ENCODE peak calls at places on chromosome 3, in six cellular contexts. One of them, this sample, is unnamed.

GRCh38 chr3:43004282-43004681 is 25.2 kb downstream of the GASK1A start:
- DNase-seq in transverse colon: no peak
- DNase-seq in pancreas: no peak
- DNase-seq in uterus: no peak
- DNase-seq in neural progenitor cell: no peak
- DNase-seq in lower lobe of right lung: no peak
- DNase-seq in this sample: no peak

GRCh38 chr3:60742606-60743145 is 508.6 kb downstream of the FHIT start:
- DNase-seq in pancreas: no peak
- DNase-seq in lower lobe of right lung: no peak
- DNase-seq in uterus: no peak
- DNase-seq in transverse colon: no peak
- DNase-seq in neural progenitor cell: peak
- DNase-seq in this sample: no peak

GRCh38 chr3:9448643-9449042 is 51.2 kb downstream of the SETD5 start:
- DNase-seq in pancreas: no peak
- DNase-seq in uterus: no peak
- DNase-seq in lower lobe of right lung: no peak
- DNase-seq in neural progenitor cell: no peak
- DNase-seq in transverse colon: no peak
- DNase-seq in this sample: no peak

GRCh38 chr3:11626084-11626463 is 17.6 kb downstream of the VGLL4 start:
- DNase-seq in uterus: no peak
- DNase-seq in lower lobe of right lung: no peak
- DNase-seq in neural progenitor cell: no peak
- DNase-seq in pancreas: no peak
- DNase-seq in transverse colon: no peak
- DNase-seq in this sample: no peak

GRCh38 chr3:139127101-139127500 is 82.4 kb upstream of the PRR23C start:
- DNase-seq in lower lobe of right lung: no peak
- DNase-seq in uterus: no peak
- DNase-seq in pancreas: no peak
- DNase-seq in neural progenitor cell: no peak
- DNase-seq in transverse colon: no peak
- DNase-seq in this sample: no peak

GRCh38 chr3:13236774-13237173 is 163.5 kb upstream of the IQSEC1 start:
- DNase-seq in pancreas: no peak
- DNase-seq in lower lobe of right lung: no peak
- DNase-seq in uterus: no peak
- DNase-seq in transverse colon: no peak
- DNase-seq in neural progenitor cell: no peak
- DNase-seq in this sample: no peak

GRCh38 chr3:51960386-51960785 is 5.2 kb downstream of the GPR62 start:
- DNase-seq in neural progenitor cell: no peak
- DNase-seq in uterus: no peak
- DNase-seq in lower lobe of right lung: no peak
- DNase-seq in transverse colon: no peak
- DNase-seq in pancreas: peak
- DNase-seq in this sample: no peak

GRCh38 chr3:150293401-150294001 is 114.6 kb upstream of the TSC22D2 start:
- DNase-seq in lower lobe of right lung: no peak
- DNase-seq in neural progenitor cell: no peak
- DNase-seq in uterus: no peak
- DNase-seq in pancreas: no peak
- DNase-seq in transverse colon: no peak
- DNase-seq in this sample: no peak

GRCh38 chr3:45760878-45761711 is 35.2 kb downstream of the SLC6A20 start:
- DNase-seq in uterus: peak
- DNase-seq in pancreas: no peak
- DNase-seq in lower lobe of right lung: no peak
- DNase-seq in neural progenitor cell: peak
- DNase-seq in transverse colon: peak
- DNase-seq in this sample: no peak

DNA sequence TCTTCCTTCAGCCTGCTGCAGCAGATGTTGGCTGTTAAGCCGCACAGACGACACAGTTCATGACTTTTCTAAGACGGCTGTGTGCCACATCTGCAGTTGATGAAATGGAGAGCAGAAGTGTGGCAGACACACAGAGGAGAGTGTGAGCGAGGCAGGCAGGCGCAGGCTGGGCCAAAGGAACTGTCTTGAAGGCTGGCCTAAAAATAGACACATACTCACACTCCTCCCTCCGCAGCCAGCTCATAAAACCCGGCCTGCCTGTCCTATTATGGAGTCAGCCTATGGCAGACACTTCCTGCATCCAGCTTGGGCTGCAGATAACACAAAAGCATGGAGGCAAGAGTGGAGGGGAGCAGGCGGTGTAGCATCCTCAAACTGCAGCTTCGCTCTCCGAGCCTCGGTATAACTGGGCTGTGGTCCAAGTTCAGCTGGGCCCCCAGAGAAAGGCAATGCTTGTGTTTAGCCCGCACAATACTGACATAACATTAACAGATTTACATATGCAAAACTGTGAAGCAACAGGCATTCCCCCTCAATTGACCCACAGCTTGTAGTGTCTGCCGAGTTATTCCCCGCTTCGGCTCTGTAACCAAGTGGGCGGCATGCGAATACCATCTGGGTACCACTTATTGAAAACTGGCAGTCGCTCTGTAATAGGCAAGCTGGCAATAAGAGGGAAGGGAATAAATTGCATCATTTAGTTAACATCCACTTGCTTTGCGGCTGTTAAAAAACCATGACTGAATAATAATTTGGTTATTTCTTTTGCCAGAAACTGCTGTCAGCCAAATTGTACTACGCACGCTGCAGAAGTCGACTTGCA is 40.8 kb downstream of the FOXP1 start:
- DNase-seq in lower lobe of right lung: peak
- DNase-seq in uterus: peak
- DNase-seq in neural progenitor cell: no peak
- DNase-seq in transverse colon: peak
- DNase-seq in pancreas: no peak
- DNase-seq in this sample: peak
- H3K4me3 ChIP-seq in lower lobe of right lung: peak
- H3K4me3 ChIP-seq in uterus: peak
- H3K4me3 ChIP-seq in neural progenitor cell: no peak
- H3K4me3 ChIP-seq in transverse colon: peak
- H3K4me3 ChIP-seq in pancreas: no peak
- H3K4me3 ChIP-seq in this sample: no peak

DNA sequence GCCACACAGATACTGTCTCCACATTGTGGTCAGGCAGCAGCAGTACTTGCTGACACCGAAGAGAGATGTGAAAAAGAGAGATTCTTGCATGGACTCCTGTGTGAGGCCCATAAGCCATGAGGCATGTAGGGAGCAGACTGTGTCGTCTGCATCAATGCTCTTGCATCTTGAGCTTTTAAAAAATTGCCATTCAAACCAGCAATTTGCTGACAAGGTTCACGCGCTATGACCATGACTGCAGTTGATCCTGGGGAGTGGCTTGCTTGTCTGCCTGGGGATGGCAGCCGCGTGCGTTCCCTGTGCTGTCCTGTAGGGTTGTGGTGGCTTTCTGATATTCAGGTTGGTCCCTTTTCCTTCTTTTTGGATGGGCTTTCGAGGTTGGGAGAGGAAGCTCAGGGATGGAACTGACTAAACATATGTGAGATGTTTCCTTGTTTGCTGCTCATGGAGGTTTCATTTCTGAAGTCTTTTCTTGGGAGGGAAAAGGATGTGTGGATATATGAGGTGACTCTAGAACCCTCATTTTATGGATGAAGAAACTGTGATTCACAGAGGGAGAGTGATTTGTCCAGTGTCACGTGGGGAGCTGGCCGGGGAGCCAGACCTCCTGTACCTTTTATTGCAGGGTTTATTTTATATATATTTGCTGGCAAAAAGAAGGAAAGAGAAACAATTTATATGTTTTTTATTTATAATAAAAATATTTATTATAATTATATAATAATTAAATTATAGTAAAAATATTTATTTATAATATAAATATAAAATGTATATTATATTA is 48.6 kb downstream of the LPP start:
- DNase-seq in uterus: no peak
- DNase-seq in lower lobe of right lung: no peak
- DNase-seq in pancreas: no peak
- DNase-seq in transverse colon: no peak
- DNase-seq in neural progenitor cell: no peak
- DNase-seq in this sample: no peak
- TF ChIP-seq CTCF in uterus: no peak
- TF ChIP-seq CTCF in lower lobe of right lung: no peak
- TF ChIP-seq CTCF in pancreas: no peak
- TF ChIP-seq CTCF in transverse colon: no peak
- TF ChIP-seq CTCF in neural progenitor cell: peak
- TF ChIP-seq CTCF in this sample: no peak

GRCh38 chr3:26639339-26639738 is 16.8 kb downstream of the LRRC3B start:
- DNase-seq in pancreas: no peak
- DNase-seq in lower lobe of right lung: no peak
- DNase-seq in transverse colon: no peak
- DNase-seq in neural progenitor cell: no peak
- DNase-seq in uterus: no peak
- DNase-seq in this sample: no peak
- H3K4me3 ChIP-seq in pancreas: no peak
- H3K4me3 ChIP-seq in lower lobe of right lung: no peak
- H3K4me3 ChIP-seq in transverse colon: no peak
- H3K4me3 ChIP-seq in neural progenitor cell: no peak
- H3K4me3 ChIP-seq in uterus: no peak
- H3K4me3 ChIP-seq in this sample: no peak

GRCh38 chr3:38646630-38647029 is 2.9 kb downstream of the SCN5A start:
- DNase-seq in transverse colon: no peak
- DNase-seq in lower lobe of right lung: no peak
- DNase-seq in neural progenitor cell: peak
- DNase-seq in pancreas: no peak
- DNase-seq in uterus: no peak
- DNase-seq in this sample: no peak
- TF ChIP-seq CTCF in transverse colon: no peak
- TF ChIP-seq CTCF in lower lobe of right lung: peak
- TF ChIP-seq CTCF in neural progenitor cell: peak
- TF ChIP-seq CTCF in pancreas: no peak
- TF ChIP-seq CTCF in uterus: no peak
- TF ChIP-seq CTCF in this sample: no peak

DNA sequence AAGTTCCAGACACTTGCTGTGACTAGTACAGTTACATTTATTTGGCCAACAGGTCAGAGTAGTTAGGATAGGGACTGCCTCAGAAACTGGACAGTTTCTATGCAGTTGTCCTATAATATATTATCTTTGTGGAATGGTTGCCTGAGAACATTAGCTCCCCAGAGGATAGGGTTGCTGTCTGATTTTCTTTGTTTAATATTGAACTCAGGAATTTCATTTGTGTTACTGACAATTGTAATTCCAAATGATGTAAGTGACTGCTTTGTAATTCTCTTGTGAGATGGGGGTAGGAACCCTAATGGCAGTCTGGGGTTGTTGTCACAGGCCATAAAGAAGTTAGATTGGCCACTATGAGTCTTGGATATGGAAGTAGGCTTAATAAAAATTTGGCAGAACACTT is 2.2 kb downstream of the NXPE3 start:
- DNase-seq in neural progenitor cell: no peak
- DNase-seq in lower lobe of right lung: no peak
- DNase-seq in uterus: no peak
- DNase-seq in transverse colon: no peak
- DNase-seq in pancreas: no peak
- DNase-seq in this sample: no peak
- H3K4me3 ChIP-seq in neural progenitor cell: no peak
- H3K4me3 ChIP-seq in lower lobe of right lung: no peak
- H3K4me3 ChIP-seq in uterus: no peak
- H3K4me3 ChIP-seq in transverse colon: no peak
- H3K4me3 ChIP-seq in pancreas: no peak
- H3K4me3 ChIP-seq in this sample: peak

DNA sequence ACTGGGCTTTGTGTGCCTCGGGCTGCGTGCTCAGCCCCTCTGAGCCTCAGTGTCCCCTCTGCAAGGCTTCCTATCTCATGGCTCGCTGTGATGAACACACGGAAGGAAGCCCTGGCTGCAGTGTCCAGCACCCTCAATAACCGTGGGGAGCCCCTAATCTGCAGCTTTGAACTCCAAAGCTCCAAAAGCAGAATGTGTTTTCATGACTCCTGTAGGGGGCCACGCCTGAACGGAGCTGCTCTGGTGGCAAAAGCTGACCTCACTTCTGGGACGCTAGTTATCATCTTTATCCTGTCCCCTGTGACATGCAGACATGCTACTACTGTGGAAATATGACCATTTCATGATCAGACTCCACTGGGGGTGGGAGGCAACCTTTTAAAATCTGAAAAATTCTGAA is 98.8 kb downstream of the SEC22A start:
- DNase-seq in neural progenitor cell: no peak
- DNase-seq in uterus: no peak
- DNase-seq in transverse colon: no peak
- DNase-seq in pancreas: no peak
- DNase-seq in lower lobe of right lung: peak
- DNase-seq in this sample: no peak
- TF ChIP-seq CTCF in neural progenitor cell: no peak
- TF ChIP-seq CTCF in uterus: no peak
- TF ChIP-seq CTCF in transverse colon: no peak
- TF ChIP-seq CTCF in pancreas: no peak
- TF ChIP-seq CTCF in lower lobe of right lung: no peak
- TF ChIP-seq CTCF in this sample: no peak

GRCh38 chr3:132318451-132318850 is 1.2 kb downstream of the ACP3 start:
- DNase-seq in transverse colon: no peak
- DNase-seq in pancreas: no peak
- DNase-seq in lower lobe of right lung: no peak
- DNase-seq in neural progenitor cell: no peak
- DNase-seq in uterus: no peak
- DNase-seq in this sample: no peak
- H3K4me3 ChIP-seq in transverse colon: peak
- H3K4me3 ChIP-seq in pancreas: peak
- H3K4me3 ChIP-seq in lower lobe of right lung: peak
- H3K4me3 ChIP-seq in neural progenitor cell: no peak
- H3K4me3 ChIP-seq in uterus: no peak
- H3K4me3 ChIP-seq in this sample: no peak

DNA sequence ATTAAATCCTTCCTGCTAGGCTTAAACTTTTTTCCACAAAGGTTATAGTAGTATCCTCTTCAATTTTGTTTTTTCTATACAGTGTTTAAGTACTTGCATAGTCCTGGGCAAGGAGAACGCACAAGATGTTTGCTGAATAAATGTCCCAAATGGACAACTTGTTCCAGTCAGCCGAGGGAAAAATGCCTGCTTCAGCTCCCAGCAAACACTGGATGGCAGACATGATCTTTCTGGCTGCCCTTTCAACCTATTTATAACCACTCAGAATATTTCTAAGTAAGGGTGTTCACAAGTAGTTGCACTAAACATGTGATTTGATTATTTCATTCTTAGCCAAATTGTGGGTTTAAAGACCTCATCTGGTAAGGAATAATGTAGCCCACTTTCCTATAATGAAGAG is 29.8 kb downstream of the GNB4 start:
- DNase-seq in transverse colon: no peak
- DNase-seq in uterus: no peak
- DNase-seq in pancreas: no peak
- DNase-seq in lower lobe of right lung: no peak
- DNase-seq in neural progenitor cell: peak
- DNase-seq in this sample: no peak
- TF ChIP-seq CTCF in transverse colon: peak
- TF ChIP-seq CTCF in uterus: no peak
- TF ChIP-seq CTCF in pancreas: no peak
- TF ChIP-seq CTCF in lower lobe of right lung: peak
- TF ChIP-seq CTCF in neural progenitor cell: peak
- TF ChIP-seq CTCF in this sample: peak

This sample was measured in dorsolateral prefrontal cortex.